ENCODE peak calls at places on chromosomes 12 and 14, in four cellular contexts. One of them, this sample, is unnamed.

GRCh38 chr12:1803736-1804135 is 16.6 kb upstream of the LRTM2 start:
- DNase-seq in aorta: no peak
- DNase-seq in H4: no peak
- DNase-seq in fibroblast of the aortic adventitia: no peak
- DNase-seq in this sample: no peak

GRCh38 chr14:79915411-79915810 is 295.9 kb downstream of the DIO2 start:
- DNase-seq in aorta: no peak
- DNase-seq in fibroblast of the aortic adventitia: no peak
- DNase-seq in H4: no peak
- DNase-seq in this sample: no peak

GRCh38 chr12:55970775-55971174 is 3.1 kb upstream of the RAB5B start:
- DNase-seq in fibroblast of the aortic adventitia: peak
- DNase-seq in H4: no peak
- DNase-seq in aorta: no peak
- DNase-seq in this sample: no peak

GRCh38 chr12:93790472-93791152 is 113.4 kb downstream of the CRADD start:
- DNase-seq in aorta: no peak
- DNase-seq in H4: peak
- DNase-seq in fibroblast of the aortic adventitia: peak
- DNase-seq in this sample: peak

GRCh38 chr14:104977681-104978647 is at the start of gene AHNAK2:
- DNase-seq in fibroblast of the aortic adventitia: peak
- DNase-seq in aorta: peak
- DNase-seq in H4: no peak
- DNase-seq in this sample: peak

GRCh38 chr14:92993302-92993701 is 70.4 kb downstream of the CHGA start:
- DNase-seq in fibroblast of the aortic adventitia: no peak
- DNase-seq in aorta: no peak
- DNase-seq in H4: no peak
- DNase-seq in this sample: no peak

GRCh38 chr12:71892059-71892458 is 46.6 kb upstream of the TPH2 start:
- DNase-seq in aorta: no peak
- DNase-seq in fibroblast of the aortic adventitia: no peak
- DNase-seq in H4: no peak
- DNase-seq in this sample: no peak

GRCh38 chr12:102316723-102317122 is 119.1 kb upstream of the PMCH start:
- DNase-seq in aorta: no peak
- DNase-seq in fibroblast of the aortic adventitia: no peak
- DNase-seq in H4: no peak
- DNase-seq in this sample: no peak

GRCh38 chr12:109310247-109311125 is 1.4 kb upstream of the FOXN4 start:
- DNase-seq in H4: no peak
- DNase-seq in aorta: no peak
- DNase-seq in fibroblast of the aortic adventitia: no peak
- DNase-seq in this sample: peak

GRCh38 chr12:83823386-83824045 is 1089.1 kb downstream of the SLC6A15 start:
- DNase-seq in fibroblast of the aortic adventitia: no peak
- DNase-seq in aorta: no peak
- DNase-seq in H4: peak
- DNase-seq in this sample: no peak

GRCh38 chr14:80004871-80005270 is 206.4 kb downstream of the DIO2 start:
- DNase-seq in fibroblast of the aortic adventitia: no peak
- DNase-seq in aorta: no peak
- DNase-seq in H4: no peak
- DNase-seq in this sample: no peak

GRCh38 chr12:85076688-85077430 is 40.7 kb downstream of the LRRIQ1 start:
- DNase-seq in aorta: no peak
- DNase-seq in H4: peak
- DNase-seq in fibroblast of the aortic adventitia: peak
- DNase-seq in this sample: peak

GRCh38 chr12:112419269-112420133 is 754 bp downstream of the PTPN11 start:
- DNase-seq in H4: peak
- DNase-seq in aorta: peak
- DNase-seq in fibroblast of the aortic adventitia: peak
- DNase-seq in this sample: peak

GRCh38 chr12:5694759-5695409 is 250.2 kb downstream of the ANO2 start:
- DNase-seq in fibroblast of the aortic adventitia: no peak
- DNase-seq in aorta: no peak
- DNase-seq in H4: no peak
- DNase-seq in this sample: no peak

This sample was measured in foreskin fibroblast.